ENCODE peak calls at places on chromosome 22, in five cellular contexts. One of them, this sample, is unnamed. For H3K4me1 and H3K27me3, the result is how much of the 10 kb centered on the place peaks cover.

GRCh38 chr22:49420651-49421050 is 407.0 kb downstream of the BRD1 start:
- DNase-seq in left ventricle myocardium inferior: no peak
- DNase-seq in uterus: no peak
- DNase-seq in heart right ventricle: no peak
- DNase-seq in right lobe of liver: no peak
- DNase-seq in this sample: no peak

GRCh38 chr22:30824096-30824495 is 129.4 kb downstream of the OSBP2 start:
- DNase-seq in left ventricle myocardium inferior: no peak
- DNase-seq in heart right ventricle: no peak
- DNase-seq in right lobe of liver: no peak
- DNase-seq in uterus: no peak
- DNase-seq in this sample: no peak

GRCh38 chr22:47177334-47177815 is 414.9 kb downstream of the TBC1D22A start:
- DNase-seq in left ventricle myocardium inferior: no peak
- DNase-seq in uterus: peak
- DNase-seq in heart right ventricle: peak
- DNase-seq in right lobe of liver: no peak
- DNase-seq in this sample: peak

GRCh38 chr22:28442951-28443876 is 236.4 kb downstream of the TTC28 start:
- DNase-seq in heart right ventricle: peak
- DNase-seq in right lobe of liver: peak
- DNase-seq in left ventricle myocardium inferior: peak
- DNase-seq in uterus: peak
- DNase-seq in this sample: no peak

GRCh38 chr22:44419429-44419828 is 78.6 kb downstream of the RTL6 start:
- DNase-seq in heart right ventricle: no peak
- DNase-seq in uterus: no peak
- DNase-seq in left ventricle myocardium inferior: no peak
- DNase-seq in right lobe of liver: no peak
- DNase-seq in this sample: no peak

GRCh38 chr22:49936973-49937757 is 18.7 kb downstream of the CRELD2 start:
- DNase-seq in uterus: no peak
- DNase-seq in right lobe of liver: no peak
- DNase-seq in left ventricle myocardium inferior: peak
- DNase-seq in heart right ventricle: peak
- DNase-seq in this sample: no peak

GRCh38 chr22:40050258-40050657 is 55.5 kb downstream of the FAM83F start:
- DNase-seq in uterus: no peak
- DNase-seq in heart right ventricle: no peak
- DNase-seq in right lobe of liver: peak
- DNase-seq in left ventricle myocardium inferior: no peak
- DNase-seq in this sample: no peak

GRCh38 chr22:27283714-27284113 is 517.8 kb downstream of the MN1 start:
- DNase-seq in left ventricle myocardium inferior: no peak
- DNase-seq in uterus: no peak
- DNase-seq in heart right ventricle: no peak
- DNase-seq in right lobe of liver: no peak
- DNase-seq in this sample: no peak

GRCh38 chr22:25956801-25957200 is 212.5 kb upstream of the SEZ6L start:
- DNase-seq in left ventricle myocardium inferior: no peak
- DNase-seq in heart right ventricle: no peak
- DNase-seq in uterus: no peak
- DNase-seq in right lobe of liver: no peak
- DNase-seq in this sample: no peak

GRCh38 chr22:49753276-49753884 is 74.3 kb downstream of the BRD1 start:
- DNase-seq in uterus: no peak
- DNase-seq in heart right ventricle: no peak
- DNase-seq in right lobe of liver: no peak
- DNase-seq in left ventricle myocardium inferior: no peak
- DNase-seq in this sample: peak

GRCh38 chr22:47878460-47878859 is 1116.0 kb downstream of the TBC1D22A start:
- DNase-seq in left ventricle myocardium inferior: no peak
- DNase-seq in uterus: no peak
- DNase-seq in right lobe of liver: no peak
- DNase-seq in heart right ventricle: no peak
- DNase-seq in this sample: no peak

GRCh38 chr22:37777122-37777687 is 30.5 kb upstream of the GCAT start:
- DNase-seq in left ventricle myocardium inferior: no peak
- DNase-seq in right lobe of liver: peak
- DNase-seq in heart right ventricle: peak
- DNase-seq in uterus: peak
- DNase-seq in this sample: no peak

GRCh38 chr22:50141891-50142363 is 28.6 kb upstream of the PANX2 start:
- DNase-seq in uterus: no peak
- DNase-seq in right lobe of liver: no peak
- DNase-seq in heart right ventricle: no peak
- DNase-seq in left ventricle myocardium inferior: no peak
- DNase-seq in this sample: no peak

GRCh38 chr22:38314992-38315800 is 2.0 kb downstream of the CSNK1E start:
- DNase-seq in uterus: no peak
- DNase-seq in left ventricle myocardium inferior: no peak
- DNase-seq in right lobe of liver: no peak
- DNase-seq in heart right ventricle: peak
- DNase-seq in this sample: peak

GRCh38 chr22:29032014-29032475 is 29.6 kb downstream of the C22orf31 start:
- DNase-seq in heart right ventricle: no peak
- DNase-seq in right lobe of liver: peak
- DNase-seq in uterus: no peak
- DNase-seq in left ventricle myocardium inferior: no peak
- DNase-seq in this sample: no peak

GRCh38 chr22:23248583-23248982 is 68.3 kb downstream of the BCR start:
- DNase-seq in right lobe of liver: no peak
- DNase-seq in uterus: no peak
- DNase-seq in left ventricle myocardium inferior: no peak
- DNase-seq in heart right ventricle: no peak
- DNase-seq in this sample: no peak

GRCh38 chr22:35838849-35839646 is 121.4 kb downstream of the APOL5 start:
- DNase-seq in right lobe of liver: no peak
- DNase-seq in left ventricle myocardium inferior: no peak
- DNase-seq in uterus: peak
- DNase-seq in heart right ventricle: no peak
- DNase-seq in this sample: no peak

GRCh38 chr22:49354516-49355205 is 473.0 kb downstream of the BRD1 start:
- DNase-seq in uterus: no peak
- DNase-seq in left ventricle myocardium inferior: no peak
- DNase-seq in heart right ventricle: no peak
- DNase-seq in right lobe of liver: no peak
- DNase-seq in this sample: no peak

GRCh38 chr22:42229455-42230149 is 40.9 kb downstream of the TCF20 start:
- DNase-seq in uterus: peak
- DNase-seq in heart right ventricle: no peak
- DNase-seq in right lobe of liver: no peak
- DNase-seq in left ventricle myocardium inferior: no peak
- DNase-seq in this sample: no peak
- H3K4me1 ChIP-seq in uterus: under half
- H3K4me1 ChIP-seq in heart right ventricle: under half
- H3K4me1 ChIP-seq in right lobe of liver: under half
- H3K4me1 ChIP-seq in left ventricle myocardium inferior: under half
- H3K4me1 ChIP-seq in this sample: under half

GRCh38 chr22:19722175-19722914 is 994 bp upstream of the GP1BB start:
- DNase-seq in heart right ventricle: peak
- DNase-seq in left ventricle myocardium inferior: no peak
- DNase-seq in uterus: no peak
- DNase-seq in right lobe of liver: no peak
- DNase-seq in this sample: no peak
- H3K27me3 ChIP-seq in heart right ventricle: half or more
- H3K27me3 ChIP-seq in left ventricle myocardium inferior: half or more
- H3K27me3 ChIP-seq in uterus: under half
- H3K27me3 ChIP-seq in right lobe of liver: under half
- H3K27me3 ChIP-seq in this sample: under half

GRCh38 chr22:17779286-17780115 is 5.2 kb upstream of the BID start:
- DNase-seq in left ventricle myocardium inferior: no peak
- DNase-seq in right lobe of liver: no peak
- DNase-seq in heart right ventricle: no peak
- DNase-seq in uterus: no peak
- DNase-seq in this sample: no peak

GRCh38 chr22:17780116-17780740 is 6.0 kb upstream of the BID start:
- DNase-seq in heart right ventricle: no peak
- DNase-seq in right lobe of liver: no peak
- DNase-seq in uterus: no peak
- DNase-seq in left ventricle myocardium inferior: no peak
- DNase-seq in this sample: no peak

GRCh38 chr22:17782158-17782557 is 7.9 kb upstream of the BID start:
- DNase-seq in left ventricle myocardium inferior: no peak
- DNase-seq in heart right ventricle: no peak
- DNase-seq in uterus: no peak
- DNase-seq in right lobe of liver: no peak
- DNase-seq in this sample: no peak

GRCh38 chr22:17781319-17782031 is 7.2 kb upstream of the BID start:
- DNase-seq in heart right ventricle: no peak
- DNase-seq in uterus: no peak
- DNase-seq in right lobe of liver: no peak
- DNase-seq in left ventricle myocardium inferior: no peak
- DNase-seq in this sample: no peak

DNA sequence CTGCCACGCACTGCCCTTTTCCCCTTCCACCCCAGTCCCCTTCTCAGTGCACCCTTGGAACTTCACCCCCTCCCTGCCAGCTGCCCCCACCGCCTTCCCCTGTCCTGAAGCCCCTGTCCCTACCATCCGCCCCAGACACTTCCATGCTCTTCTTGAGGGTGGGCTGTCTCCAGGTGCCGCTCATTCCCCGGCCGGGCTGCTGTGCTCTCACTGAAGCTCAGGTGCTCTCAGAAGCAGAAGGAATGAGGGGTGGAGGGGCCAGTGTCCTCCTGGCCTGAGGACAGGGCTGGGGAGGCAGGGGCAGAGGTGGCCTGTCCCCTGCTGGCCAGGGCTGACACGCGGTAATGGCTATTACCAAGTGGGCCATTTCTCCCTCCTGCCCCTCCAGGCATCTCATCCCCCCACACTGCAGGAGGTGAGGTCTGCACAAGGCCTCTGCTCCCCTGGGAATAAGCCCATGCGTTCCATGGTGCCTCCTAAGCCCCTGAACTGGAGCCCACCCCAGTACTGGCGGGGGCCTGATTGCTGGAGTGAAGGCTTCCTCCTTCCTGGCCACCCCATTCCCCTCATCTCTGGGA is 6.6 kb upstream of the BID start:
- DNase-seq in uterus: no peak
- DNase-seq in right lobe of liver: no peak
- DNase-seq in heart right ventricle: no peak
- DNase-seq in left ventricle myocardium inferior: no peak
- DNase-seq in this sample: no peak
- H3K4me1 ChIP-seq in uterus: under half
- H3K4me1 ChIP-seq in right lobe of liver: under half
- H3K4me1 ChIP-seq in heart right ventricle: under half
- H3K4me1 ChIP-seq in left ventricle myocardium inferior: under half
- H3K4me1 ChIP-seq in this sample: under half

DNA sequence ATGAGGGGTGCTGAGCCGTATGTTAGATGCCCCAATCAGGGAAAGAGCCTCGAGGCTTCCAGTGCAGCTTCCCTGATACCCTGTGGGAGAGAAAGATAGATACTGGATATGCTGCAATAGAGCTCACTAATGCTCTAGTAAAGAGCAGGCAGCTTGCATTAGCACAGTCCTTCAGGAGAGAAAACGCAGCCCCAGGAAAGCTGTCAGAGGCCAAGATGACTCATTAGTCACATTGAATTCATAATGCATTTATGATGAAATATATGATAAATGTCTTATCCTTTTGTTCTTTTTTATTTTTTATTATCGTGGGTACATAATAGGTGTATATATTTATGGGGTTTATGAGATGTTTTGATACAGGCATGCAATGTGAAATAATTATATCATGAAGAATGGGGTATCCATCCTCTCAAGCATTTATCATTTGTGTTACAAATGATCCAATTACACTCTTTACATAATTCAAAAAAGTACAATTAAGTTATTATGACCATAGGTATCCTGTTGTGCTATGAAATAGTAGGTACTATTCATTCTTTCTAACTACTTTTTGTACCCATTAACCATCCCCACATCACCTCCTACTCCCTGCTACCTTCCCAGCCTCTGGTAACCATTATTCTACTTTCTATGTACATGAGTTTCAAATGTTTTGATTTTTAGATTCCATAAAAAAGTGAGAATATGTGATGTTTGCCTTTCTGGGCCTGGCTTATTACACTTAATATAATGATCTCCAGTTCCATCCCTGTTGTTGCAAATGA is 94.5 kb upstream of the TOP3B start:
- DNase-seq in right lobe of liver: no peak
- DNase-seq in left ventricle myocardium inferior: no peak
- DNase-seq in uterus: no peak
- DNase-seq in heart right ventricle: no peak
- DNase-seq in this sample: no peak
- H3K27me3 ChIP-seq in right lobe of liver: under half
- H3K27me3 ChIP-seq in left ventricle myocardium inferior: half or more
- H3K27me3 ChIP-seq in uterus: under half
- H3K27me3 ChIP-seq in heart right ventricle: under half
- H3K27me3 ChIP-seq in this sample: under half